ENCODE peak calls at places on chromosomes 5 and 9, in nine cellular contexts. One of them, this sample, is unnamed.

GRCh38 chr9:71910602-71911060 is 362 bp downstream of the ABHD17B start:
- DNase-seq in A549: no peak
- DNase-seq in prostate gland: peak; percentile 10
- DNase-seq in Peyer's patch: no peak
- DNase-seq in NB4: no peak
- DNase-seq in transverse colon: no peak
- DNase-seq in body of pancreas: no peak
- DNase-seq in spleen: no peak
- DNase-seq in IMR-90: no peak
- DNase-seq in this sample: peak; percentile 90

GRCh38 chr5:139514486-139514856 is 31.9 kb upstream of the STING1 start:
- DNase-seq in A549: no peak
- DNase-seq in prostate gland: no peak
- DNase-seq in Peyer's patch: no peak
- DNase-seq in NB4: no peak
- DNase-seq in transverse colon: no peak
- DNase-seq in body of pancreas: no peak
- DNase-seq in spleen: no peak
- DNase-seq in IMR-90: no peak
- DNase-seq in this sample: no peak

GRCh38 chr9:107929439-107929838 is 439.9 kb upstream of the KLF4 start:
- DNase-seq in A549: no peak
- DNase-seq in prostate gland: peak; percentile 58
- DNase-seq in Peyer's patch: peak; percentile 67
- DNase-seq in NB4: peak; percentile 7
- DNase-seq in transverse colon: peak; percentile 77
- DNase-seq in body of pancreas: peak; percentile 77
- DNase-seq in spleen: no peak
- DNase-seq in IMR-90: peak; percentile 65
- DNase-seq in this sample: peak; percentile 92

GRCh38 chr9:137296214-137297059 is 5.6 kb downstream of the NRARP start:
- DNase-seq in A549: peak; percentile 61
- DNase-seq in prostate gland: no peak
- DNase-seq in Peyer's patch: no peak
- DNase-seq in NB4: no peak
- DNase-seq in transverse colon: peak; percentile 77
- DNase-seq in body of pancreas: peak; percentile 78
- DNase-seq in spleen: no peak
- DNase-seq in IMR-90: peak; percentile 50
- DNase-seq in this sample: no peak

GRCh38 chr9:12708562-12709298 is 15.5 kb downstream of the TYRP1 start:
- DNase-seq in A549: peak; percentile 33
- DNase-seq in prostate gland: no peak
- DNase-seq in Peyer's patch: no peak
- DNase-seq in NB4: peak; percentile 41
- DNase-seq in transverse colon: no peak
- DNase-seq in body of pancreas: no peak
- DNase-seq in spleen: no peak
- DNase-seq in IMR-90: peak; percentile 71
- DNase-seq in this sample: no peak

GRCh38 chr5:170479484-170479883 is 24.3 kb upstream of the KCNIP1 start:
- DNase-seq in A549: peak; percentile 61
- DNase-seq in prostate gland: no peak
- DNase-seq in Peyer's patch: no peak
- DNase-seq in NB4: no peak
- DNase-seq in transverse colon: no peak
- DNase-seq in body of pancreas: peak; percentile 60
- DNase-seq in spleen: no peak
- DNase-seq in IMR-90: peak; percentile 21
- DNase-seq in this sample: no peak

GRCh38 chr5:43171441-43171840 is 20.6 kb upstream of the NIM1K start:
- DNase-seq in A549: no peak
- DNase-seq in prostate gland: no peak
- DNase-seq in Peyer's patch: no peak
- DNase-seq in NB4: no peak
- DNase-seq in transverse colon: no peak
- DNase-seq in body of pancreas: no peak
- DNase-seq in spleen: no peak
- DNase-seq in IMR-90: no peak
- DNase-seq in this sample: no peak

GRCh38 chr9:21853414-21853813 is 51.0 kb downstream of the MTAP start:
- DNase-seq in A549: no peak
- DNase-seq in prostate gland: no peak
- DNase-seq in Peyer's patch: peak; percentile 65
- DNase-seq in NB4: no peak
- DNase-seq in transverse colon: no peak
- DNase-seq in body of pancreas: peak; percentile 64
- DNase-seq in spleen: no peak
- DNase-seq in IMR-90: no peak
- DNase-seq in this sample: no peak

GRCh38 chr5:171401167-171401947 is 13.7 kb downstream of the NPM1 start:
- DNase-seq in A549: no peak
- DNase-seq in prostate gland: no peak
- DNase-seq in Peyer's patch: no peak
- DNase-seq in NB4: no peak
- DNase-seq in transverse colon: no peak
- DNase-seq in body of pancreas: no peak
- DNase-seq in spleen: no peak
- DNase-seq in IMR-90: no peak
- DNase-seq in this sample: no peak

GRCh38 chr5:372556-372910 is 51.0 kb downstream of the AHRR start:
- DNase-seq in A549: no peak
- DNase-seq in prostate gland: no peak
- DNase-seq in Peyer's patch: peak; percentile 25
- DNase-seq in NB4: peak; percentile 81
- DNase-seq in transverse colon: peak; percentile 6
- DNase-seq in body of pancreas: no peak
- DNase-seq in spleen: peak; percentile 56
- DNase-seq in IMR-90: no peak
- DNase-seq in this sample: peak; percentile 81

GRCh38 chr5:14967166-14967565 is 95.6 kb upstream of the ANKH start:
- DNase-seq in A549: no peak
- DNase-seq in prostate gland: no peak
- DNase-seq in Peyer's patch: no peak
- DNase-seq in NB4: no peak
- DNase-seq in transverse colon: no peak
- DNase-seq in body of pancreas: no peak
- DNase-seq in spleen: no peak
- DNase-seq in IMR-90: no peak
- DNase-seq in this sample: no peak

GRCh38 chr5:180644129-180644824 is 5.1 kb downstream of the FLT4 start:
- DNase-seq in A549: no peak
- DNase-seq in prostate gland: no peak
- DNase-seq in Peyer's patch: no peak
- DNase-seq in NB4: no peak
- DNase-seq in transverse colon: no peak
- DNase-seq in body of pancreas: no peak
- DNase-seq in spleen: no peak
- DNase-seq in IMR-90: no peak
- DNase-seq in this sample: no peak

GRCh38 chr5:16544607-16545374 is 72.0 kb downstream of the RETREG1 start:
- DNase-seq in A549: no peak
- DNase-seq in prostate gland: no peak
- DNase-seq in Peyer's patch: no peak
- DNase-seq in NB4: no peak
- DNase-seq in transverse colon: no peak
- DNase-seq in body of pancreas: no peak
- DNase-seq in spleen: no peak
- DNase-seq in IMR-90: peak; percentile 34
- DNase-seq in this sample: no peak
- TF ChIP-seq POLR2A in A549: no peak
- TF ChIP-seq POLR2A in prostate gland: no peak
- TF ChIP-seq POLR2A in Peyer's patch: no peak
- TF ChIP-seq POLR2A in NB4: no peak
- TF ChIP-seq POLR2A in transverse colon: no peak
- TF ChIP-seq POLR2A in body of pancreas: no peak
- TF ChIP-seq POLR2A in spleen: no peak
- TF ChIP-seq POLR2A in IMR-90: no peak
- TF ChIP-seq POLR2A in this sample: no peak

GRCh38 chr5:154472871-154473580 is 5.0 kb downstream of the HAND1 start:
- DNase-seq in A549: no peak
- DNase-seq in prostate gland: no peak
- DNase-seq in Peyer's patch: no peak
- DNase-seq in NB4: no peak
- DNase-seq in transverse colon: no peak
- DNase-seq in body of pancreas: no peak
- DNase-seq in spleen: no peak
- DNase-seq in IMR-90: no peak
- DNase-seq in this sample: peak; percentile 78
- TF ChIP-seq CTCF in A549: no peak
- TF ChIP-seq CTCF in prostate gland: no peak
- TF ChIP-seq CTCF in Peyer's patch: no peak
- TF ChIP-seq CTCF in NB4: no peak
- TF ChIP-seq CTCF in transverse colon: no peak
- TF ChIP-seq CTCF in body of pancreas: no peak
- TF ChIP-seq CTCF in spleen: no peak
- TF ChIP-seq CTCF in IMR-90: no peak
- TF ChIP-seq CTCF in this sample: no peak

GRCh38 chr9:120916573-120916972 is 10.0 kb downstream of the TRAF1 start:
- DNase-seq in A549: no peak
- DNase-seq in prostate gland: peak; percentile 87
- DNase-seq in Peyer's patch: no peak
- DNase-seq in NB4: no peak
- DNase-seq in transverse colon: no peak
- DNase-seq in body of pancreas: peak; percentile 63
- DNase-seq in spleen: no peak
- DNase-seq in IMR-90: peak; percentile 64
- DNase-seq in this sample: peak; percentile 83
- H3K4me3 ChIP-seq in A549: no peak overlapping the region
- H3K4me3 ChIP-seq in prostate gland: no peak overlapping the region
- H3K4me3 ChIP-seq in Peyer's patch: no peak overlapping the region
- H3K4me3 ChIP-seq in NB4: no peak overlapping the region
- H3K4me3 ChIP-seq in transverse colon: no peak overlapping the region
- H3K4me3 ChIP-seq in body of pancreas: no peak overlapping the region
- H3K4me3 ChIP-seq in spleen: no peak overlapping the region
- H3K4me3 ChIP-seq in IMR-90: no peak overlapping the region
- H3K4me3 ChIP-seq in this sample: no peak overlapping the region

GRCh38 chr9:129802833-129803678 is at the start of gene TOR1B:
- DNase-seq in A549: peak; percentile 96
- DNase-seq in prostate gland: peak; percentile 90
- DNase-seq in Peyer's patch: peak; percentile 97
- DNase-seq in NB4: peak; percentile 95
- DNase-seq in transverse colon: peak; percentile 96
- DNase-seq in body of pancreas: peak; percentile 92
- DNase-seq in spleen: peak; percentile 98
- DNase-seq in IMR-90: peak; percentile 87
- DNase-seq in this sample: peak; percentile 99
- TF ChIP-seq POLR2A in A549: peak; percentile 92
- TF ChIP-seq POLR2A in prostate gland: peak; percentile 93
- TF ChIP-seq POLR2A in Peyer's patch: peak; percentile 86
- TF ChIP-seq POLR2A in NB4: peak; percentile 78
- TF ChIP-seq POLR2A in transverse colon: peak; percentile 90
- TF ChIP-seq POLR2A in body of pancreas: peak; percentile 79
- TF ChIP-seq POLR2A in spleen: peak; percentile 44
- TF ChIP-seq POLR2A in IMR-90: peak; percentile 88
- TF ChIP-seq POLR2A in this sample: no peak

This sample was measured in lower leg skin.